ENCODE peak calls at places on chromosome 16, in six cellular contexts. S, R, Z, Y, D and Q are unnamed samples.

GRCh38 chr16:4501071-4501478 is 24.9 kb downstream of the HMOX2 start:
- DNase-seq in R (no peak), Y (peak; percentile 26), S (peak; percentile 23), Z (no peak), D (no peak), Q (no peak)

GRCh38 chr16:12239953-12240485 is 263.5 kb downstream of the SNX29 start:
- DNase-seq in Z (no peak), S (peak; percentile 60), R (no peak), Y (no peak), D (no peak), Q (no peak)

GRCh38 chr16:27386674-27387073 is 15.3 kb upstream of the IL21R start:
- DNase-seq in Z (no peak), Y (no peak), S (no peak), D (no peak), R (no peak), Q (no peak)

GRCh38 chr16:85199069-85199725 is 86.9 kb upstream of the CIBAR2 start:
- DNase-seq in S (no peak), D (no peak), Y (no peak), R (no peak), Z (peak; percentile 62), Q (no peak)

GRCh38 chr16:85484337-85485295 is 128.5 kb upstream of the GSE1 start:
- DNase-seq in Y (no peak), D (no peak), S (no peak), Z (no peak), R (no peak), Q (no peak)

GRCh38 chr16:87826798-87827587 is 42.3 kb downstream of the SLC7A5 start:
- DNase-seq in D (no peak), Y (no peak), S (no peak), Z (no peak), R (no peak), Q (no peak)

GRCh38 chr16:46961373-46962353 is 11.8 kb downstream of the DNAJA2 start:
- DNase-seq in Z (peak; percentile 20), R (no peak), Y (no peak), S (no peak), D (no peak), Q (no peak)

GRCh38 chr16:83552193-83552592 is 255.6 kb upstream of the HSBP1 start:
- DNase-seq in D (peak; percentile 26), Y (no peak), R (no peak), S (no peak), Z (peak; percentile 46), Q (peak; percentile 16)

GRCh38 chr16:83363521-83363920 is 444.3 kb upstream of the HSBP1 start:
- DNase-seq in S (no peak), R (no peak), Y (no peak), D (no peak), Z (no peak), Q (no peak)

GRCh38 chr16:83037102-83037501 is 410.3 kb downstream of the CDH13 start:
- DNase-seq in D (no peak), R (no peak), Y (no peak), Z (no peak), S (no peak), Q (no peak)

GRCh38 chr16:8720080-8720966 is 45.9 kb downstream of the ABAT start:
- DNase-seq in Z (no peak), Y (peak; percentile 65), R (no peak), D (peak; percentile 23), S (no peak), Q (peak; percentile 25)

GRCh38 chr16:54397190-54397835 is 110.7 kb upstream of the IRX3 start:
- DNase-seq in Y (no peak), Z (peak; percentile 7), R (no peak), S (peak; percentile 15), D (peak; percentile 25), Q (no peak)

GRCh38 chr16:9094008-9094846 is 2.8 kb downstream of the HAPSTR1 start:
- DNase-seq in R (no peak), D (no peak), S (no peak), Z (no peak), Y (no peak), Q (no peak)

GRCh38 chr16:66927012-66927436 is 1.7 kb upstream of the RRAD start:
- DNase-seq in Y (no peak), Z (peak; percentile 74), R (no peak), D (no peak), S (peak; percentile 79), Q (peak; percentile 83)

GRCh38 chr16:67312450-67313118 is 14.0 kb downstream of the KCTD19 start:
- DNase-seq in Y (no peak), Z (peak; percentile 26), R (no peak), S (no peak), D (no peak), Q (no peak)

GRCh38 chr16:11211061-11211976 is 44.7 kb downstream of the SOCS1 start:
- DNase-seq in D (no peak), Z (no peak), Y (no peak), R (no peak), S (no peak), Q (no peak)

GRCh38 chr16:22141746-22142145 is 20.6 kb upstream of the SDR42E2 start:
- DNase-seq in S (no peak), R (no peak), D (peak; percentile 36), Z (peak; percentile 12), Y (peak; percentile 59), Q (no peak)

GRCh38 chr16:30395155-30395991 is at the start of gene ZNF48:
- DNase-seq in Y (peak; percentile 97), R (peak; percentile 80), Z (peak; percentile 92), D (peak; percentile 93), S (peak; percentile 77), Q (no peak)

GRCh38 chr16:88058817-88059216 is 107.6 kb downstream of the BANP start:
- DNase-seq in D (no peak), S (no peak), R (no peak), Z (no peak), Y (peak; percentile 1), Q (no peak)

GRCh38 chr16:11094075-11094593 is 149.8 kb downstream of the CLEC16A start:
- DNase-seq in R (no peak), Y (no peak), S (no peak), D (no peak), Z (no peak), Q (no peak)

GRCh38 chr16:9755076-9755475 is 427.2 kb downstream of the GRIN2A start:
- DNase-seq in Z (no peak), S (no peak), D (peak; percentile 41), R (no peak), Y (no peak), Q (no peak)

GRCh38 chr16:84048871-84049270 is 6.3 kb upstream of the SLC38A8 start:
- DNase-seq in Z (no peak), Y (no peak), D (no peak), S (no peak), R (no peak), Q (no peak)

GRCh38 chr16:11361751-11362742 is 16.8 kb downstream of the RMI2 start:
- DNase-seq in D (peak; percentile 73), Y (no peak), S (no peak), R (no peak), Z (peak; percentile 33), Q (no peak)

DNA sequence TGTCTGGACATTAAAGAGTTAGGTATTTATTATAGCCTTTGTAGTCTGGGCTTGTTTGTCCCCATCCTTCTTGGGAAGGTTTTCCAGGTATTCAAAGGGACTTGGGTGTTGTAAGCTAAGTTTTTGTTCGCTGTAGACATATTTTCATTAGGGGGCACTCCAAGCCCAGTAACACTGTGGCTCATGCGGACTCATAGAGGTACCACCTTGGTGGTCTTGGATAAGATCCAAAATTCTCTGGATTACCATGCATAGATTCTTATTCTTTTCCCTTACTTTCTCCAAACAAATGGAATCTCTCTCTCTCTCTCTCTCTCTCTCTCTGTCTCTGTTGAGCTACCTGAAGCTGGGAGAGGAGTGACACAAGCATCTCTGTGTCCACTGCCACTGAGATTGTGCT is 48.9 kb downstream of the ERCC4 start:
- DNase-seq in S (no peak), Y (peak; percentile 27), R (no peak), D (peak; percentile 31), Z (no peak), Q (no peak)
- TF ChIP-seq CTCF in S (no peak), Y (peak; percentile 30), R (no peak), D (peak; percentile 45), Z (no peak), Q (no peak)

GRCh38 chr16:81607006-81607405 is 162.4 kb downstream of the CMIP start:
- DNase-seq in Y (no peak), D (no peak), S (no peak), R (no peak), Z (no peak), Q (no peak)
- H3K4me3 ChIP-seq in Y (no peak overlapping the region), D (no peak overlapping the region), S (no peak overlapping the region), R (no peak overlapping the region), Z (no peak overlapping the region), Q (no peak overlapping the region)

DNA sequence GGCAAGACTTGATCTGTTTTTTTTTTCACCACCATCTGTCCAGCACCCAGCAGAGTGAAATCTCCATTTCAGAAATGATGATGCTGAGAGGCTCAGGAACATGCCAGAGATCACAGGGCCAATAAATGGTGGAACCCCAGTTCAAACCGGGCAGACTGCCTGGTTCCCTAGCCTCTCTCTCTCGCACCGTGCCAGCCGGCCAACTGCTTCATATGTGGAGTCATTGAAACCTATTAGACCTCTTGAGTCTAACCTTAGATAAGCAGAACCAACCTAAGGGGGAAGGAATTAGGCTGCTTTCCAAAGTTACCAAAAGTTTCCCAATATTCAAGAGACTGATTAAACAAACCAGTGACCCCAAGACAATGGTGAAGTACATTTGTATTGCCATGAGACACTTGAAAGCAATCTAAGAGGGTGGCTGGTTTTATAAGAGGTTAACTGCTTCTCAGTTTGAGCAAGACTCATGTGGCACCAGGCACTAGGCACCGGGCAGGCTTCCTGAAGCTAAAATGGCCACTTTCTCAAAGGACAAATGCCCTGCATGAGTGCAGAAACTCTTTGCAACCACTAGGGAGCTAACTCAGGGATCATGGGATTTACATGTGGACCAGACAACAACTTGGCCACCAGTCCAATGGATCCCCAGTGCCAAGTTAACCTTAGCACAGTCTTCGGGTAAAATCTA is 18.4 kb downstream of the TOX3 start:
- DNase-seq in Y (no peak), R (no peak), D (no peak), S (no peak), Z (no peak), Q (no peak)
- TF ChIP-seq CTCF in Y (peak; percentile 38), R (no peak), D (no peak), S (no peak), Z (no peak), Q (peak; percentile 40)

GRCh38 chr16:77724174-77724573 is 1.9 kb downstream of the NUDT7 start:
- DNase-seq in Y (no peak), D (no peak), R (no peak), S (no peak), Z (no peak), Q (no peak)

GRCh38 chr16:77723108-77723514 is 797 bp downstream of the NUDT7 start:
- DNase-seq in R (no peak), S (peak; percentile 31), D (no peak), Y (no peak), Z (peak; percentile 69), Q (no peak)

GRCh38 chr16:77722315-77723107 is at the start of gene NUDT7:
- DNase-seq in D (peak; percentile 92), Y (peak; percentile 99), Z (peak; percentile 93), S (peak; percentile 92), R (peak; percentile 99), Q (peak; percentile 69)

DNA sequence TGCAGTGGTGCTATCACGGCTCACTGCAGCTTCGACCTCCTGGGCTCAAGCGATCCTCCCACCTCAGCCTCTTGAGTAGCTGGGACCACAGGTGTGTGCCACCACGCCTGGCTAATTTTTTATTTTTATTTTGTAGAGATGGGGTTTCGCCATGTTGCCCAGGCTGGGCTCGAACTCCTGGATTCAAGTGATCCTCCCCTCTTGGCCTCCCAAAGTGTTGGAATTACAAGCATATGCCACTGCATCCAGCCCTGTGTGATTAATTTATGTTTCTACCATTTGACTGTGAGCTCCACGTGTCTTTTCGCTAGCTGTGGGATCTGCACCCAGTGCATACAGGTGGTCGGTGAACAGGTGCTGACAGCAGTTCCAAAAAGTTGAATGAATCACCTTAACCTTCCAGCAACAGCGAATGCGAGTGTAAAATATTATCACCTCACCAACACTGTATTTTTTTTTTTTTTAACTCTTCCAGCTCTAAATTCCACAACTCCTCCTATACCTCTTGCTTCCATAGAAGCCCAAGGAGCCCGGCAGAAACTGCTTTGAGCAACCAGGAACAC is 481 bp upstream of the NUDT7 start:
- DNase-seq in D (no peak), Z (no peak), Y (peak; percentile 4), S (no peak), R (no peak), Q (no peak)
- H3K4me3 ChIP-seq in D (no peak overlapping the region), Z (peak overlapping the region; percentile 15), Y (no peak overlapping the region), S (no peak overlapping the region), R (peak overlapping the region; percentile 81), Q (peak overlapping the region; percentile 39)